ENCODE peak calls at places on chromosomes 5 and 9, in eight cellular contexts. One of them, this sample, is unnamed.

GRCh38 chr9:110110154-110110553 is 97.8 kb downstream of the C9orf152 start:
- DNase-seq in stimulated activated CD4-positive, alpha-beta T cell treated with anti-CD3 and anti-CD28 coated beads, Interleukin-4, amount 100 ng/mL, for 48 hours: no peak
- DNase-seq in amniotic stem cell: no peak
- DNase-seq in naive thymus-derived CD4-positive, alpha-beta T cell: no peak
- DNase-seq in KG1: no peak
- DNase-seq in omental fat pad: no peak
- DNase-seq in CD8-positive, alpha-beta T cell: no peak
- DNase-seq in Jurkat, Clone E6-1: no peak
- DNase-seq in this sample: no peak

GRCh38 chr9:117521293-117521692 is 106.4 kb upstream of the ASTN2 start:
- DNase-seq in stimulated activated CD4-positive, alpha-beta T cell treated with anti-CD3 and anti-CD28 coated beads, Interleukin-4, amount 100 ng/mL, for 48 hours: no peak
- DNase-seq in naive thymus-derived CD4-positive, alpha-beta T cell: no peak
- DNase-seq in omental fat pad: no peak
- DNase-seq in amniotic stem cell: no peak
- DNase-seq in Jurkat, Clone E6-1: no peak
- DNase-seq in KG1: no peak
- DNase-seq in CD8-positive, alpha-beta T cell: no peak
- DNase-seq in this sample: no peak

GRCh38 chr9:124012368-124013262 is 1.0 kb downstream of the LHX2 start:
- DNase-seq in naive thymus-derived CD4-positive, alpha-beta T cell: no peak
- DNase-seq in CD8-positive, alpha-beta T cell: no peak
- DNase-seq in KG1: no peak
- DNase-seq in stimulated activated CD4-positive, alpha-beta T cell treated with anti-CD3 and anti-CD28 coated beads, Interleukin-4, amount 100 ng/mL, for 48 hours: no peak
- DNase-seq in amniotic stem cell: no peak
- DNase-seq in omental fat pad: no peak
- DNase-seq in Jurkat, Clone E6-1: no peak
- DNase-seq in this sample: no peak

GRCh38 chr5:165624547-165624946 is 2119.1 kb downstream of the MAT2B start:
- DNase-seq in Jurkat, Clone E6-1: no peak
- DNase-seq in KG1: no peak
- DNase-seq in naive thymus-derived CD4-positive, alpha-beta T cell: no peak
- DNase-seq in stimulated activated CD4-positive, alpha-beta T cell treated with anti-CD3 and anti-CD28 coated beads, Interleukin-4, amount 100 ng/mL, for 48 hours: no peak
- DNase-seq in CD8-positive, alpha-beta T cell: no peak
- DNase-seq in omental fat pad: no peak
- DNase-seq in amniotic stem cell: no peak
- DNase-seq in this sample: no peak

GRCh38 chr9:26723486-26723885 is 169.1 kb downstream of the CAAP1 start:
- DNase-seq in amniotic stem cell: no peak
- DNase-seq in CD8-positive, alpha-beta T cell: no peak
- DNase-seq in KG1: no peak
- DNase-seq in stimulated activated CD4-positive, alpha-beta T cell treated with anti-CD3 and anti-CD28 coated beads, Interleukin-4, amount 100 ng/mL, for 48 hours: peak; percentile 12
- DNase-seq in naive thymus-derived CD4-positive, alpha-beta T cell: no peak
- DNase-seq in Jurkat, Clone E6-1: no peak
- DNase-seq in omental fat pad: no peak
- DNase-seq in this sample: peak; percentile 1

GRCh38 chr5:142795246-142795645 is 25.1 kb downstream of the ARHGAP26 start:
- DNase-seq in Jurkat, Clone E6-1: no peak
- DNase-seq in naive thymus-derived CD4-positive, alpha-beta T cell: no peak
- DNase-seq in CD8-positive, alpha-beta T cell: no peak
- DNase-seq in omental fat pad: no peak
- DNase-seq in stimulated activated CD4-positive, alpha-beta T cell treated with anti-CD3 and anti-CD28 coated beads, Interleukin-4, amount 100 ng/mL, for 48 hours: no peak
- DNase-seq in amniotic stem cell: no peak
- DNase-seq in KG1: no peak
- DNase-seq in this sample: peak; percentile 16

GRCh38 chr5:159422371-159422770 is 92.1 kb upstream of the IL12B start:
- DNase-seq in naive thymus-derived CD4-positive, alpha-beta T cell: no peak
- DNase-seq in stimulated activated CD4-positive, alpha-beta T cell treated with anti-CD3 and anti-CD28 coated beads, Interleukin-4, amount 100 ng/mL, for 48 hours: no peak
- DNase-seq in Jurkat, Clone E6-1: no peak
- DNase-seq in KG1: no peak
- DNase-seq in CD8-positive, alpha-beta T cell: no peak
- DNase-seq in amniotic stem cell: no peak
- DNase-seq in omental fat pad: no peak
- DNase-seq in this sample: no peak

GRCh38 chr5:44952376-44952775 is 143.6 kb downstream of the MRPS30 start:
- DNase-seq in stimulated activated CD4-positive, alpha-beta T cell treated with anti-CD3 and anti-CD28 coated beads, Interleukin-4, amount 100 ng/mL, for 48 hours: no peak
- DNase-seq in Jurkat, Clone E6-1: peak; percentile 39
- DNase-seq in KG1: no peak
- DNase-seq in amniotic stem cell: no peak
- DNase-seq in omental fat pad: no peak
- DNase-seq in naive thymus-derived CD4-positive, alpha-beta T cell: no peak
- DNase-seq in CD8-positive, alpha-beta T cell: no peak
- DNase-seq in this sample: peak; percentile 81

GRCh38 chr5:191036-191948 is at the start of gene LRRC14B:
- DNase-seq in CD8-positive, alpha-beta T cell: peak; percentile 18
- DNase-seq in stimulated activated CD4-positive, alpha-beta T cell treated with anti-CD3 and anti-CD28 coated beads, Interleukin-4, amount 100 ng/mL, for 48 hours: no peak
- DNase-seq in naive thymus-derived CD4-positive, alpha-beta T cell: no peak
- DNase-seq in KG1: no peak
- DNase-seq in amniotic stem cell: no peak
- DNase-seq in omental fat pad: no peak
- DNase-seq in Jurkat, Clone E6-1: no peak
- DNase-seq in this sample: no peak

GRCh38 chr9:79170643-79171042 is 401.1 kb upstream of the TLE4 start:
- DNase-seq in omental fat pad: no peak
- DNase-seq in amniotic stem cell: no peak
- DNase-seq in KG1: no peak
- DNase-seq in Jurkat, Clone E6-1: no peak
- DNase-seq in naive thymus-derived CD4-positive, alpha-beta T cell: no peak
- DNase-seq in stimulated activated CD4-positive, alpha-beta T cell treated with anti-CD3 and anti-CD28 coated beads, Interleukin-4, amount 100 ng/mL, for 48 hours: no peak
- DNase-seq in CD8-positive, alpha-beta T cell: no peak
- DNase-seq in this sample: no peak

GRCh38 chr5:55219770-55220169 is 7.3 kb downstream of the MCIDAS start:
- DNase-seq in Jurkat, Clone E6-1: no peak
- DNase-seq in CD8-positive, alpha-beta T cell: no peak
- DNase-seq in stimulated activated CD4-positive, alpha-beta T cell treated with anti-CD3 and anti-CD28 coated beads, Interleukin-4, amount 100 ng/mL, for 48 hours: no peak
- DNase-seq in omental fat pad: no peak
- DNase-seq in amniotic stem cell: no peak
- DNase-seq in naive thymus-derived CD4-positive, alpha-beta T cell: no peak
- DNase-seq in KG1: no peak
- DNase-seq in this sample: no peak

GRCh38 chr9:86324308-86324707 is 29.9 kb downstream of the TUT7 start:
- DNase-seq in KG1: no peak
- DNase-seq in stimulated activated CD4-positive, alpha-beta T cell treated with anti-CD3 and anti-CD28 coated beads, Interleukin-4, amount 100 ng/mL, for 48 hours: no peak
- DNase-seq in Jurkat, Clone E6-1: no peak
- DNase-seq in omental fat pad: no peak
- DNase-seq in amniotic stem cell: no peak
- DNase-seq in naive thymus-derived CD4-positive, alpha-beta T cell: no peak
- DNase-seq in CD8-positive, alpha-beta T cell: no peak
- DNase-seq in this sample: no peak

GRCh38 chr9:91424403-91425176 is 958 bp upstream of the NFIL3 start:
- DNase-seq in omental fat pad: peak; percentile 87
- DNase-seq in naive thymus-derived CD4-positive, alpha-beta T cell: peak; percentile 34
- DNase-seq in Jurkat, Clone E6-1: peak; percentile 49
- DNase-seq in KG1: no peak
- DNase-seq in amniotic stem cell: peak; percentile 62
- DNase-seq in stimulated activated CD4-positive, alpha-beta T cell treated with anti-CD3 and anti-CD28 coated beads, Interleukin-4, amount 100 ng/mL, for 48 hours: peak; percentile 52
- DNase-seq in CD8-positive, alpha-beta T cell: peak; percentile 42
- DNase-seq in this sample: no peak

GRCh38 chr9:25724424-25724823 is 46.2 kb upstream of the TUSC1 start:
- DNase-seq in KG1: no peak
- DNase-seq in naive thymus-derived CD4-positive, alpha-beta T cell: no peak
- DNase-seq in stimulated activated CD4-positive, alpha-beta T cell treated with anti-CD3 and anti-CD28 coated beads, Interleukin-4, amount 100 ng/mL, for 48 hours: no peak
- DNase-seq in Jurkat, Clone E6-1: no peak
- DNase-seq in omental fat pad: no peak
- DNase-seq in amniotic stem cell: peak; percentile 79
- DNase-seq in CD8-positive, alpha-beta T cell: no peak
- DNase-seq in this sample: no peak

GRCh38 chr5:147578228-147579024 is 68.6 kb upstream of the DPYSL3 start:
- DNase-seq in KG1: no peak
- DNase-seq in omental fat pad: no peak
- DNase-seq in Jurkat, Clone E6-1: peak; percentile 22
- DNase-seq in amniotic stem cell: peak; percentile 85
- DNase-seq in CD8-positive, alpha-beta T cell: no peak
- DNase-seq in stimulated activated CD4-positive, alpha-beta T cell treated with anti-CD3 and anti-CD28 coated beads, Interleukin-4, amount 100 ng/mL, for 48 hours: no peak
- DNase-seq in naive thymus-derived CD4-positive, alpha-beta T cell: no peak
- DNase-seq in this sample: peak; percentile 60

GRCh38 chr5:172133359-172134029 is 54.5 kb downstream of the STK10 start:
- DNase-seq in naive thymus-derived CD4-positive, alpha-beta T cell: no peak
- DNase-seq in stimulated activated CD4-positive, alpha-beta T cell treated with anti-CD3 and anti-CD28 coated beads, Interleukin-4, amount 100 ng/mL, for 48 hours: peak; percentile 52
- DNase-seq in amniotic stem cell: peak; percentile 65
- DNase-seq in CD8-positive, alpha-beta T cell: no peak
- DNase-seq in omental fat pad: no peak
- DNase-seq in KG1: peak; percentile 71
- DNase-seq in Jurkat, Clone E6-1: no peak
- DNase-seq in this sample: peak; percentile 84

GRCh38 chr5:155064580-155064979 is 51.0 kb downstream of the KIF4B start:
- DNase-seq in naive thymus-derived CD4-positive, alpha-beta T cell: no peak
- DNase-seq in omental fat pad: no peak
- DNase-seq in KG1: no peak
- DNase-seq in amniotic stem cell: no peak
- DNase-seq in Jurkat, Clone E6-1: no peak
- DNase-seq in stimulated activated CD4-positive, alpha-beta T cell treated with anti-CD3 and anti-CD28 coated beads, Interleukin-4, amount 100 ng/mL, for 48 hours: no peak
- DNase-seq in CD8-positive, alpha-beta T cell: no peak
- DNase-seq in this sample: no peak

GRCh38 chr9:114054191-114054690 is 23.9 kb downstream of the AMBP start:
- DNase-seq in Jurkat, Clone E6-1: no peak
- DNase-seq in stimulated activated CD4-positive, alpha-beta T cell treated with anti-CD3 and anti-CD28 coated beads, Interleukin-4, amount 100 ng/mL, for 48 hours: no peak
- DNase-seq in omental fat pad: no peak
- DNase-seq in CD8-positive, alpha-beta T cell: no peak
- DNase-seq in KG1: no peak
- DNase-seq in amniotic stem cell: no peak
- DNase-seq in naive thymus-derived CD4-positive, alpha-beta T cell: no peak
- DNase-seq in this sample: no peak

GRCh38 chr5:61625682-61626620 is 293.9 kb downstream of the ZSWIM6 start:
- DNase-seq in CD8-positive, alpha-beta T cell: peak; percentile 6
- DNase-seq in amniotic stem cell: no peak
- DNase-seq in Jurkat, Clone E6-1: no peak
- DNase-seq in omental fat pad: no peak
- DNase-seq in naive thymus-derived CD4-positive, alpha-beta T cell: no peak
- DNase-seq in stimulated activated CD4-positive, alpha-beta T cell treated with anti-CD3 and anti-CD28 coated beads, Interleukin-4, amount 100 ng/mL, for 48 hours: peak; percentile 34
- DNase-seq in KG1: peak; percentile 2
- DNase-seq in this sample: no peak

GRCh38 chr9:132078369-132079356 is 1.0 kb downstream of the MED27 start:
- DNase-seq in KG1: no peak
- DNase-seq in CD8-positive, alpha-beta T cell: no peak
- DNase-seq in amniotic stem cell: no peak
- DNase-seq in stimulated activated CD4-positive, alpha-beta T cell treated with anti-CD3 and anti-CD28 coated beads, Interleukin-4, amount 100 ng/mL, for 48 hours: no peak
- DNase-seq in omental fat pad: peak; percentile 51
- DNase-seq in Jurkat, Clone E6-1: peak; percentile 28
- DNase-seq in naive thymus-derived CD4-positive, alpha-beta T cell: no peak
- DNase-seq in this sample: no peak

GRCh38 chr9:97940233-97940632 is 2.3 kb upstream of the HEMGN start:
- DNase-seq in amniotic stem cell: no peak
- DNase-seq in KG1: no peak
- DNase-seq in omental fat pad: no peak
- DNase-seq in stimulated activated CD4-positive, alpha-beta T cell treated with anti-CD3 and anti-CD28 coated beads, Interleukin-4, amount 100 ng/mL, for 48 hours: no peak
- DNase-seq in Jurkat, Clone E6-1: no peak
- DNase-seq in naive thymus-derived CD4-positive, alpha-beta T cell: no peak
- DNase-seq in CD8-positive, alpha-beta T cell: no peak
- DNase-seq in this sample: no peak

GRCh38 chr5:129097498-129098296 is 3.1 kb downstream of the ISOC1 start:
- DNase-seq in naive thymus-derived CD4-positive, alpha-beta T cell: no peak
- DNase-seq in KG1: no peak
- DNase-seq in stimulated activated CD4-positive, alpha-beta T cell treated with anti-CD3 and anti-CD28 coated beads, Interleukin-4, amount 100 ng/mL, for 48 hours: no peak
- DNase-seq in Jurkat, Clone E6-1: no peak
- DNase-seq in CD8-positive, alpha-beta T cell: no peak
- DNase-seq in omental fat pad: no peak
- DNase-seq in amniotic stem cell: no peak
- DNase-seq in this sample: no peak

GRCh38 chr5:1380011-1380817 is 35.3 kb upstream of the CLPTM1L start:
- DNase-seq in KG1: peak; percentile 45
- DNase-seq in amniotic stem cell: no peak
- DNase-seq in omental fat pad: no peak
- DNase-seq in Jurkat, Clone E6-1: no peak
- DNase-seq in stimulated activated CD4-positive, alpha-beta T cell treated with anti-CD3 and anti-CD28 coated beads, Interleukin-4, amount 100 ng/mL, for 48 hours: peak; percentile 26
- DNase-seq in CD8-positive, alpha-beta T cell: peak; percentile 43
- DNase-seq in naive thymus-derived CD4-positive, alpha-beta T cell: peak; percentile 46
- DNase-seq in this sample: peak; percentile 38

GRCh38 chr9:111069233-111069632 is 31.0 kb upstream of the LPAR1 start:
- DNase-seq in Jurkat, Clone E6-1: no peak
- DNase-seq in amniotic stem cell: no peak
- DNase-seq in stimulated activated CD4-positive, alpha-beta T cell treated with anti-CD3 and anti-CD28 coated beads, Interleukin-4, amount 100 ng/mL, for 48 hours: no peak
- DNase-seq in KG1: no peak
- DNase-seq in omental fat pad: no peak
- DNase-seq in naive thymus-derived CD4-positive, alpha-beta T cell: no peak
- DNase-seq in CD8-positive, alpha-beta T cell: no peak
- DNase-seq in this sample: no peak

GRCh38 chr5:95809414-95809960 is 13.0 kb downstream of the GLRX start:
- DNase-seq in KG1: no peak
- DNase-seq in naive thymus-derived CD4-positive, alpha-beta T cell: no peak
- DNase-seq in CD8-positive, alpha-beta T cell: no peak
- DNase-seq in omental fat pad: no peak
- DNase-seq in Jurkat, Clone E6-1: no peak
- DNase-seq in stimulated activated CD4-positive, alpha-beta T cell treated with anti-CD3 and anti-CD28 coated beads, Interleukin-4, amount 100 ng/mL, for 48 hours: no peak
- DNase-seq in amniotic stem cell: no peak
- DNase-seq in this sample: no peak

GRCh38 chr5:66828551-66829421 is 232.6 kb downstream of the MAST4 start:
- DNase-seq in stimulated activated CD4-positive, alpha-beta T cell treated with anti-CD3 and anti-CD28 coated beads, Interleukin-4, amount 100 ng/mL, for 48 hours: peak; percentile 28
- DNase-seq in Jurkat, Clone E6-1: no peak
- DNase-seq in omental fat pad: peak; percentile 54
- DNase-seq in naive thymus-derived CD4-positive, alpha-beta T cell: peak; percentile 46
- DNase-seq in KG1: no peak
- DNase-seq in amniotic stem cell: no peak
- DNase-seq in CD8-positive, alpha-beta T cell: peak; percentile 15
- DNase-seq in this sample: no peak

GRCh38 chr5:139637438-139638089 is 10.6 kb upstream of the CXXC5 start:
- DNase-seq in stimulated activated CD4-positive, alpha-beta T cell treated with anti-CD3 and anti-CD28 coated beads, Interleukin-4, amount 100 ng/mL, for 48 hours: no peak
- DNase-seq in Jurkat, Clone E6-1: no peak
- DNase-seq in KG1: peak; percentile 31
- DNase-seq in CD8-positive, alpha-beta T cell: no peak
- DNase-seq in naive thymus-derived CD4-positive, alpha-beta T cell: peak; percentile 26
- DNase-seq in amniotic stem cell: peak; percentile 56
- DNase-seq in omental fat pad: no peak
- DNase-seq in this sample: peak; percentile 50

GRCh38 chr9:19901586-19901985 is 112.7 kb upstream of the SLC24A2 start:
- DNase-seq in CD8-positive, alpha-beta T cell: no peak
- DNase-seq in stimulated activated CD4-positive, alpha-beta T cell treated with anti-CD3 and anti-CD28 coated beads, Interleukin-4, amount 100 ng/mL, for 48 hours: no peak
- DNase-seq in KG1: no peak
- DNase-seq in amniotic stem cell: no peak
- DNase-seq in omental fat pad: no peak
- DNase-seq in naive thymus-derived CD4-positive, alpha-beta T cell: no peak
- DNase-seq in Jurkat, Clone E6-1: no peak
- DNase-seq in this sample: no peak